ENCODE peak calls at places on chromosome 5, in nine cellular contexts. R is left lung; Z is fibroblast of the aortic adventitia; G is stromal cell of bone marrow; T is stimulated activated CD8-positive, alpha-beta memory T cell treated with anti-CD3 and anti-CD28 coated beads, Interleukin-7, amount 100 ng/mL, for 48 hours; C is sciatic nerve; U is GM06990; F is NCI-H774; E is left ventricle myocardium superior. W is an unnamed sample.

GRCh38 chr5:172146748-172147092 is 41.3 kb downstream of the STK10 start:
- DNase-seq in T (no peak), U (no peak), F (no peak), G (no peak), Z (no peak), R (no peak), E (no peak), C (peak), W (no peak)

GRCh38 chr5:31537856-31538255 is 5.8 kb downstream of the C5orf22 start:
- DNase-seq in G (no peak), U (no peak), Z (peak), R (no peak), C (no peak), E (no peak), F (no peak), T (no peak), W (no peak)

GRCh38 chr5:135242021-135242480 is 157.0 kb downstream of the MACROH2A1 start:
- DNase-seq in T (no peak), U (no peak), G (no peak), Z (peak), C (no peak), E (no peak), F (no peak), R (peak), W (no peak)

GRCh38 chr5:80125962-80126480 is 90.9 kb downstream of the THBS4 start:
- DNase-seq in R (no peak), E (no peak), Z (peak), C (no peak), T (no peak), G (peak), U (peak), F (no peak), W (no peak)

GRCh38 chr5:17379188-17379951 is 118.7 kb upstream of the TAF11L2 start:
- DNase-seq in Z (peak), F (no peak), T (no peak), U (no peak), E (no peak), R (no peak), C (no peak), G (no peak), W (no peak)

GRCh38 chr5:53478411-53479044 is 1.9 kb upstream of the FST start:
- DNase-seq in E (peak), R (no peak), U (no peak), Z (peak), F (peak), G (peak), T (no peak), C (peak), W (no peak)

GRCh38 chr5:135438712-135439111 is 8.4 kb downstream of the DCANP1 start:
- DNase-seq in R (no peak), F (no peak), T (no peak), U (no peak), Z (no peak), E (no peak), G (no peak), C (no peak), W (no peak)

GRCh38 chr5:35545190-35545589 is 72.5 kb upstream of the SPEF2 start:
- DNase-seq in R (no peak), C (no peak), T (no peak), F (no peak), Z (no peak), E (no peak), U (no peak), G (no peak), W (no peak)

GRCh38 chr5:177389368-177390169 is 5.3 kb downstream of the SLC34A1 start:
- DNase-seq in G (peak), Z (peak), R (peak), E (peak), F (no peak), U (peak), T (no peak), C (no peak), W (no peak)

GRCh38 chr5:73392775-73393174 is 55.8 kb downstream of the FOXD1 start:
- DNase-seq in E (no peak), T (no peak), R (no peak), G (no peak), C (no peak), Z (no peak), F (no peak), U (no peak), W (no peak)

GRCh38 chr5:88732181-88732633 is 150.8 kb downstream of the MEF2C start:
- DNase-seq in T (no peak), R (peak), E (no peak), C (no peak), Z (peak), F (no peak), G (peak), U (peak), W (no peak)

GRCh38 chr5:142896325-142897007 is 126.3 kb downstream of the ARHGAP26 start:
- DNase-seq in C (no peak), U (no peak), G (no peak), E (no peak), Z (no peak), F (no peak), T (no peak), R (no peak), W (no peak)

GRCh38 chr5:122129332-122129731 is at the start of gene ZNF474:
- DNase-seq in T (no peak), U (no peak), C (no peak), F (peak), G (peak), Z (peak), E (no peak), R (peak), W (no peak)

GRCh38 chr5:154320690-154321089 is 125.1 kb upstream of the SAP30L start:
- DNase-seq in F (no peak), E (no peak), C (no peak), Z (peak), G (no peak), U (no peak), R (no peak), T (no peak), W (peak)

GRCh38 chr5:127826011-127826410 is 122.8 kb downstream of the CCDC192 start:
- DNase-seq in R (no peak), E (no peak), C (no peak), T (no peak), G (no peak), Z (no peak), F (no peak), U (no peak), W (no peak)

GRCh38 chr5:35803221-35803651 is 53.5 kb upstream of the IL7R start:
- DNase-seq in T (no peak), Z (peak), U (no peak), E (peak), C (no peak), G (peak), R (peak), F (peak), W (peak)